ENCODE peak calls at places on chromosomes 1 and 21, in eight cellular contexts. F is heart right ventricle, M is ovary, Z is left ventricle myocardium inferior, A is mesendoderm, C is transverse colon, E is tibial artery, K is suprapubic skin. Y is an unnamed sample.

GRCh38 chr1:18575620-18576019 is 55.0 kb upstream of the PAX7 start:
- DNase-seq in E (no peak), Z (peak; percentile 61), F (peak; percentile 75), K (no peak), M (no peak), A (peak; percentile 95), C (peak; percentile 73), Y (peak; percentile 97)

GRCh38 chr1:212951058-212951923 is 950 bp downstream of the VASH2 start:
- DNase-seq in Z (no peak), C (no peak), A (no peak), E (no peak), M (no peak), F (no peak), K (no peak), Y (no peak)

GRCh38 chr1:14626869-14627607 is 28.6 kb downstream of the KAZN start:
- DNase-seq in E (no peak), Z (peak; percentile 57), A (peak; percentile 99), F (peak; percentile 30), M (no peak), C (peak; percentile 12), K (peak; percentile 68), Y (peak; percentile 71)

GRCh38 chr1:40898434-40898900 is 36.3 kb upstream of the CITED4 start:
- DNase-seq in E (no peak), A (no peak), F (no peak), C (no peak), M (no peak), K (no peak), Z (no peak), Y (no peak)

GRCh38 chr1:245715970-245716369 is 561.2 kb downstream of the KIF26B start:
- DNase-seq in F (no peak), M (no peak), A (no peak), Z (no peak), K (no peak), E (no peak), C (no peak), Y (no peak)

GRCh38 chr1:156608981-156609380 is 7.7 kb upstream of the GPATCH4 start:
- DNase-seq in C (peak; percentile 43), K (no peak), A (no peak), Z (no peak), E (no peak), F (no peak), M (no peak), Y (peak; percentile 73)

GRCh38 chr1:2940178-2940577 is 81.1 kb upstream of the ACTRT2 start:
- DNase-seq in A (no peak), M (no peak), E (no peak), K (no peak), C (no peak), Z (no peak), F (no peak), Y (no peak)

GRCh38 chr1:6212193-6212959 is 6.5 kb downstream of the RNF207 start:
- DNase-seq in C (no peak), E (no peak), K (no peak), M (no peak), A (no peak), Z (no peak), F (no peak), Y (no peak)

GRCh38 chr1:219931033-219931432 is 2.7 kb upstream of the SLC30A10 start:
- DNase-seq in K (no peak), F (no peak), M (no peak), C (no peak), E (no peak), Z (no peak), A (no peak), Y (no peak)

GRCh38 chr21:18164483-18164882 is 80.2 kb upstream of the CHODL start:
- DNase-seq in K (no peak), C (no peak), E (no peak), A (no peak), Z (no peak), F (no peak), M (no peak), Y (no peak)

GRCh38 chr1:47659141-47659540 is 221.3 kb downstream of the FOXD2 start:
- DNase-seq in C (no peak), K (peak; percentile 61), Z (no peak), E (peak; percentile 39), F (no peak), A (no peak), M (no peak), Y (peak; percentile 17)

GRCh38 chr1:53275566-53275965 is 37.2 kb upstream of the MAGOH start:
- DNase-seq in F (no peak), M (no peak), K (no peak), A (no peak), E (no peak), C (no peak), Z (no peak), Y (no peak)

GRCh38 chr1:107590087-107590486 is 374.9 kb downstream of the VAV3 start:
- DNase-seq in E (no peak), M (no peak), A (no peak), K (no peak), C (no peak), Z (no peak), F (no peak), Y (no peak)

GRCh38 chr1:207830788-207831187 is 78.9 kb downstream of the CD46 start:
- DNase-seq in C (no peak), F (no peak), A (no peak), E (peak; percentile 65), M (no peak), Z (peak; percentile 70), K (peak; percentile 66), Y (no peak)

GRCh38 chr1:207828046-207828445 is 76.2 kb downstream of the CD46 start:
- DNase-seq in E (peak; percentile 51), F (no peak), A (no peak), Z (no peak), K (peak; percentile 28), C (no peak), M (no peak), Y (no peak)

GRCh38 chr1:207829576-207829975 is 77.7 kb downstream of the CD46 start:
- DNase-seq in C (no peak), Z (no peak), M (no peak), K (no peak), A (no peak), F (no peak), E (no peak), Y (no peak)

GRCh38 chr1:207827488-207827830 is 75.6 kb downstream of the CD46 start:
- DNase-seq in F (no peak), E (peak; percentile 56), A (no peak), C (no peak), K (peak; percentile 69), Z (no peak), M (no peak), Y (no peak)

GRCh38 chr1:207828485-207829158 is 76.8 kb downstream of the CD46 start:
- DNase-seq in F (peak; percentile 73), Z (peak; percentile 78), A (peak; percentile 94), E (peak; percentile 89), M (peak; percentile 59), C (peak; percentile 84), K (peak; percentile 83), Y (peak; percentile 93)
- H3K4me1 ChIP-seq in F (peaks cover 88% of the 10 kb centered on the region), Z (peaks cover 98% of the 10 kb centered on the region), A (no peaks in the 10 kb centered on the region), E (peaks cover 68% of the 10 kb centered on the region), M (peaks cover 24% of the 10 kb centered on the region), C (peaks cover 61% of the 10 kb centered on the region), K (peaks cover 92% of the 10 kb centered on the region), Y (no peaks in the 10 kb centered on the region)

GRCh38 chr1:55447488-55447887 is 232.3 kb upstream of the USP24 start:
- DNase-seq in F (no peak), C (no peak), K (no peak), A (no peak), M (no peak), Z (no peak), E (no peak), Y (no peak)
- H3K4me1 ChIP-seq in F (peaks cover 6% of the 10 kb centered on the region), C (no peaks in the 10 kb centered on the region), K (peaks cover 15% of the 10 kb centered on the region), A (no peaks in the 10 kb centered on the region), M (no peaks in the 10 kb centered on the region), Z (no peaks in the 10 kb centered on the region), E (peaks cover 12% of the 10 kb centered on the region), Y (no peaks in the 10 kb centered on the region)

GRCh38 chr1:91937613-91938012 is 11.6 kb upstream of the BRDT start:
- DNase-seq in C (no peak), E (no peak), K (no peak), F (no peak), A (no peak), Z (no peak), M (no peak), Y (no peak)

GRCh38 chr1:91944087-91944486 is 5.1 kb upstream of the BRDT start:
- DNase-seq in M (no peak), E (no peak), F (no peak), C (no peak), Z (no peak), A (peak; percentile 91), K (no peak), Y (peak; percentile 74)

DNA sequence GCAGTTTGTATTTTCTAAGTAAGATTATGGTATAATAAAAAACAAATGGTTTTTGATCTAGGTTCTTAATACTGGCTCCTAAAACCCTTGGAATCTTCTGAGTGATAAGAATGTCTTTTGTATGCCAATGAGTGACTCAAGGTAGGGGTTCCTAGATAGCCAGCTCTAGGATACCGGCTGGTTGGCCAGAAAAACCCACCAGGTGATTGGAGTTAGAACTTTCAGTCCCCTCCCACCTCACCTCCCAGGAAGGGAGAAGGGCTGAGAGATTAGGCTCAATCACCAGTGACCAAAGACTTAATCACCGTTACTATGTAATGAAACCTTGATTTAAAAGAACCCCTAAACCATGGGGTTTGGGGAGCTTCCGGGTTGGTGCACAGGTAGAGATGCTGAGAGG is 8.7 kb upstream of the BRDT start:
- DNase-seq in C (no peak), Z (no peak), M (no peak), F (no peak), K (no peak), E (no peak), A (peak; percentile 94), Y (peak; percentile 74)
- H3K4me1 ChIP-seq in C (no peaks in the 10 kb centered on the region), Z (no peaks in the 10 kb centered on the region), M (no peaks in the 10 kb centered on the region), F (no peaks in the 10 kb centered on the region), K (no peaks in the 10 kb centered on the region), E (no peaks in the 10 kb centered on the region), A (no peaks in the 10 kb centered on the region), Y (no peaks in the 10 kb centered on the region)

GRCh38 chr1:207826557-207827487 is 75.0 kb downstream of the CD46 start:
- DNase-seq in F (no peak), Z (no peak), K (peak; percentile 81), E (peak; percentile 71), M (peak; percentile 78), A (no peak), C (peak; percentile 69), Y (no peak)
- H3K4me1 ChIP-seq in F (peaks cover 78% of the 10 kb centered on the region), Z (peaks cover 98% of the 10 kb centered on the region), K (peaks cover 94% of the 10 kb centered on the region), E (peaks cover 64% of the 10 kb centered on the region), M (peaks cover 26% of the 10 kb centered on the region), A (no peaks in the 10 kb centered on the region), C (peaks cover 58% of the 10 kb centered on the region), Y (no peaks in the 10 kb centered on the region)